ENCODE peak calls at places on chromosomes 12 and 14, in six cellular contexts. J, G, N, M, H and O are unnamed samples.
A peak's percentile ranks its signal among the peaks of the same experiment; 100 is the strongest.

GRCh38 chr14:102882233-102882906 is 40.1 kb upstream of the AMN start:
- DNase-seq in N (no peak), J (no peak), H (no peak), G (peak; percentile 7), M (no peak), O (no peak)

GRCh38 chr12:78697817-78698415 is 166.7 kb upstream of the SYT1 start:
- DNase-seq in M (no peak), H (no peak), G (no peak), N (peak; percentile 32), J (no peak), O (no peak)

GRCh38 chr14:55449116-55449515 is 8.7 kb upstream of the TBPL2 start:
- DNase-seq in G (no peak), M (no peak), J (no peak), N (no peak), H (no peak), O (no peak)

GRCh38 chr12:6057693-6058092 is 66.8 kb downstream of the VWF start:
- DNase-seq in N (no peak), G (no peak), M (no peak), J (no peak), H (no peak), O (no peak)

GRCh38 chr12:124002021-124002640 is 29.1 kb downstream of the ZNF664 start:
- DNase-seq in H (no peak), N (no peak), M (no peak), G (no peak), J (no peak), O (no peak)

GRCh38 chr14:95431199-95432145 is 85.0 kb downstream of the SYNE3 start:
- DNase-seq in N (peak; percentile 27), H (peak; percentile 36), J (no peak), G (no peak), M (no peak), O (no peak)

GRCh38 chr12:17372508-17372907 is 717.5 kb downstream of the RERGL start:
- DNase-seq in N (no peak), G (no peak), M (no peak), J (no peak), H (no peak), O (no peak)

GRCh38 chr12:98533723-98534251 is 18.4 kb downstream of the TMPO start:
- DNase-seq in J (no peak), G (no peak), H (no peak), N (no peak), M (peak; percentile 51), O (no peak)

GRCh38 chr14:75990297-75990696 is 4.7 kb downstream of the IFT43 start:
- DNase-seq in G (no peak), H (no peak), M (no peak), J (no peak), N (no peak), O (no peak)

GRCh38 chr14:53493310-53493709 is 340.2 kb upstream of the DDHD1 start:
- DNase-seq in H (no peak), N (no peak), J (no peak), G (no peak), M (no peak), O (no peak)

GRCh38 chr14:63952933-63953437 is 100.2 kb downstream of the SYNE2 start:
- DNase-seq in J (no peak), H (no peak), M (peak; percentile 10), N (no peak), G (no peak), O (no peak)

GRCh38 chr14:77181124-77181602 is 435 bp upstream of the TMEM63C start:
- DNase-seq in G (no peak), N (no peak), M (no peak), H (no peak), J (no peak), O (no peak)

GRCh38 chr12:96571101-96571862 is 81.9 kb downstream of the CFAP54 start:
- DNase-seq in M (no peak), J (no peak), G (no peak), N (no peak), H (no peak), O (no peak)

GRCh38 chr14:70942342-70942706 is 35.1 kb downstream of the PCNX1 start:
- DNase-seq in M (no peak), H (no peak), N (no peak), J (no peak), G (no peak), O (no peak)

GRCh38 chr12:21659383-21659782 is 1.7 kb upstream of the LDHB start:
- DNase-seq in H (no peak), M (no peak), N (no peak), J (no peak), G (no peak), O (no peak)

GRCh38 chr12:94458882-94459772 is 540 bp downstream of the CEP83 start:
- DNase-seq in H (no peak), N (peak; percentile 27), G (no peak), J (no peak), M (no peak), O (no peak)

GRCh38 chr14:97021571-97022171 is 224.5 kb downstream of the VRK1 start:
- DNase-seq in G (no peak), J (no peak), H (no peak), M (no peak), N (no peak), O (no peak)

GRCh38 chr14:75306917-75307699 is 28.5 kb downstream of the FOS start:
- DNase-seq in N (no peak), G (no peak), M (no peak), J (no peak), H (no peak), O (no peak)

GRCh38 chr14:76780360-76780759 is 19.1 kb downstream of the VASH1 start:
- DNase-seq in N (no peak), G (no peak), M (no peak), J (no peak), H (no peak), O (no peak)

GRCh38 chr12:118312578-118312977 is 60.1 kb downstream of the TAOK3 start:
- DNase-seq in N (no peak), H (no peak), J (no peak), G (no peak), M (no peak), O (no peak)

DNA sequence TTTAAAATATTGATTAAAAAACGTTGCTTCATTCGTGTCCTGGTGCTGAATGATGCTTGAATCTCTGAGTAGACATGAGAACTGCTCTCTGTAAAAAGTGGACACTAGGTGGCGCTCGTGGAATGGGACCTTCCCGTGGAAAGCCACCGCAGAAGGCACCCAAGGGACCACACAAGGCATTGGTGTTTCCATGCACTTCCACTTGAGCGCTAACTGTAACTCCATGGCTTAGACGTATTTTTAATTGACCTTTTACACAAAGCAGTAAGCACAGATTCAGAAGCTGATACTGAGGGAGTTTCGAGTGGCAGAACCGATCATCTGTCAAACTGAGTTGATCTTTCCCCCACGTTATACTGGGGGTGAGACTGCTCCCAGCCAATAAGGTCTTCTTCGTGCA is 135.3 kb downstream of the PRKCH start:
- DNase-seq in H (peak; percentile 97), J (peak; percentile 74), G (peak; percentile 90), M (no peak), N (peak; percentile 86), O (peak; percentile 74)
- TF ChIP-seq CTCF in H (peak; percentile 69), J (peak; percentile 91), G (peak; percentile 93), M (peak; percentile 87), N (peak; percentile 87), O (peak; percentile 88)

GRCh38 chr14:24297190-24297964 is 2.2 kb downstream of the DHRS1 start:
- DNase-seq in G (no peak), J (no peak), N (peak; percentile 18), H (peak; percentile 61), M (no peak), O (no peak)
- TF ChIP-seq CTCF in G (peak; percentile 55), J (peak; percentile 39), N (peak; percentile 71), H (no peak), M (peak; percentile 44), O (peak; percentile 4)

GRCh38 chr14:59026086-59026485 is 162.4 kb upstream of the DAAM1 start:
- DNase-seq in J (no peak), H (no peak), M (no peak), G (no peak), N (no peak), O (no peak)

GRCh38 chr14:59018460-59018859 is 170.0 kb upstream of the DAAM1 start:
- DNase-seq in J (no peak), N (no peak), G (no peak), H (no peak), M (no peak), O (no peak)

GRCh38 chr14:59018978-59019377 is 169.5 kb upstream of the DAAM1 start:
- DNase-seq in M (no peak), J (no peak), G (no peak), N (peak; percentile 13), H (no peak), O (no peak)

GRCh38 chr14:59020382-59020781 is 168.1 kb upstream of the DAAM1 start:
- DNase-seq in J (no peak), H (peak; percentile 47), G (no peak), M (no peak), N (peak; percentile 62), O (no peak)

GRCh38 chr14:59022144-59022543 is 166.3 kb upstream of the DAAM1 start:
- DNase-seq in H (no peak), N (no peak), G (no peak), J (no peak), M (no peak), O (no peak)
- TF ChIP-seq CTCF in H (no peak), N (peak; percentile 44), G (peak; percentile 17), J (peak; percentile 21), M (no peak), O (no peak)

GRCh38 chr12:132710422-132711168 is at the start of gene PGAM5:
- DNase-seq in H (peak; percentile 89), M (peak; percentile 11), G (peak; percentile 93), J (peak; percentile 80), N (peak; percentile 46), O (peak; percentile 83)
- TF ChIP-seq CTCF in H (no peak), M (no peak), G (no peak), J (no peak), N (no peak), O (no peak)

GRCh38 chr12:103401421-103401820 is 94.3 kb downstream of the C12orf42 start:
- DNase-seq in N (no peak), G (no peak), M (no peak), J (no peak), H (no peak), O (no peak)
- TF ChIP-seq CTCF in N (no peak), G (no peak), M (no peak), J (no peak), H (no peak), O (no peak)

GRCh38 chr12:22684526-22685118 is 59.7 kb downstream of the ETNK1 start:
- DNase-seq in J (no peak), H (no peak), G (no peak), M (no peak), N (peak; percentile 19), O (no peak)
- TF ChIP-seq CTCF in J (peak; percentile 70), H (no peak), G (peak; percentile 73), M (peak; percentile 53), N (peak; percentile 48), O (peak; percentile 78)